ENCODE peak calls at places on chromosome 2, in six cellular contexts. One of them, this sample, is unnamed.

GRCh38 chr2:145075454-145076062 is 555.6 kb upstream of the ZEB2 start:
- DNase-seq in GM12864: no peak
- DNase-seq in right atrium auricular region: no peak
- DNase-seq in BJ: no peak
- DNase-seq in IMR-90: no peak
- DNase-seq in tibial artery: no peak
- DNase-seq in this sample: no peak

GRCh38 chr2:71066856-71067255 is 1.6 kb upstream of the NAGK start:
- DNase-seq in IMR-90: no peak
- DNase-seq in tibial artery: no peak
- DNase-seq in GM12864: no peak
- DNase-seq in right atrium auricular region: no peak
- DNase-seq in BJ: no peak
- DNase-seq in this sample: no peak

GRCh38 chr2:226699321-226699720 is 100.3 kb downstream of the IRS1 start:
- DNase-seq in BJ: no peak
- DNase-seq in GM12864: no peak
- DNase-seq in IMR-90: peak
- DNase-seq in right atrium auricular region: peak
- DNase-seq in tibial artery: peak
- DNase-seq in this sample: no peak

GRCh38 chr2:119387381-119388129 is 20.8 kb downstream of the DBI start:
- DNase-seq in tibial artery: peak
- DNase-seq in GM12864: no peak
- DNase-seq in IMR-90: peak
- DNase-seq in BJ: no peak
- DNase-seq in right atrium auricular region: peak
- DNase-seq in this sample: no peak

GRCh38 chr2:37326866-37327634 is 2.4 kb upstream of the PRKD3 start:
- DNase-seq in IMR-90: no peak
- DNase-seq in BJ: no peak
- DNase-seq in right atrium auricular region: no peak
- DNase-seq in tibial artery: no peak
- DNase-seq in GM12864: no peak
- DNase-seq in this sample: no peak

GRCh38 chr2:11663427-11663826 is 6.6 kb downstream of the NTSR2 start:
- DNase-seq in tibial artery: no peak
- DNase-seq in GM12864: no peak
- DNase-seq in BJ: no peak
- DNase-seq in IMR-90: peak
- DNase-seq in right atrium auricular region: no peak
- DNase-seq in this sample: no peak

GRCh38 chr2:223601932-223602676 is at the start of gene SCG2:
- DNase-seq in GM12864: no peak
- DNase-seq in BJ: no peak
- DNase-seq in IMR-90: peak
- DNase-seq in right atrium auricular region: peak
- DNase-seq in tibial artery: peak
- DNase-seq in this sample: peak

GRCh38 chr2:101501443-101501842 is 26.5 kb upstream of the RFX8 start:
- DNase-seq in IMR-90: peak
- DNase-seq in tibial artery: no peak
- DNase-seq in BJ: no peak
- DNase-seq in GM12864: no peak
- DNase-seq in right atrium auricular region: no peak
- DNase-seq in this sample: no peak

GRCh38 chr2:20381457-20381856 is 30.8 kb upstream of the PUM2 start:
- DNase-seq in IMR-90: peak
- DNase-seq in right atrium auricular region: no peak
- DNase-seq in GM12864: no peak
- DNase-seq in tibial artery: no peak
- DNase-seq in BJ: no peak
- DNase-seq in this sample: peak

GRCh38 chr2:129709030-129709955 is 270.2 kb upstream of the RAB6C start:
- DNase-seq in GM12864: no peak
- DNase-seq in BJ: no peak
- DNase-seq in right atrium auricular region: no peak
- DNase-seq in IMR-90: no peak
- DNase-seq in tibial artery: no peak
- DNase-seq in this sample: no peak

GRCh38 chr2:22902662-22903165 is 482.3 kb upstream of the KLHL29 start:
- DNase-seq in tibial artery: no peak
- DNase-seq in GM12864: no peak
- DNase-seq in IMR-90: no peak
- DNase-seq in right atrium auricular region: no peak
- DNase-seq in BJ: no peak
- DNase-seq in this sample: no peak

GRCh38 chr2:22903616-22904015 is 481.4 kb upstream of the KLHL29 start:
- DNase-seq in BJ: no peak
- DNase-seq in IMR-90: no peak
- DNase-seq in right atrium auricular region: no peak
- DNase-seq in tibial artery: no peak
- DNase-seq in GM12864: no peak
- DNase-seq in this sample: no peak

GRCh38 chr2:22907330-22907729 is 477.6 kb upstream of the KLHL29 start:
- DNase-seq in IMR-90: no peak
- DNase-seq in tibial artery: no peak
- DNase-seq in GM12864: no peak
- DNase-seq in BJ: no peak
- DNase-seq in right atrium auricular region: no peak
- DNase-seq in this sample: peak

GRCh38 chr2:22901471-22901870 is 483.5 kb upstream of the KLHL29 start:
- DNase-seq in tibial artery: no peak
- DNase-seq in GM12864: no peak
- DNase-seq in BJ: no peak
- DNase-seq in IMR-90: no peak
- DNase-seq in right atrium auricular region: no peak
- DNase-seq in this sample: no peak

GRCh38 chr2:22904126-22904684 is 480.8 kb upstream of the KLHL29 start:
- DNase-seq in tibial artery: no peak
- DNase-seq in right atrium auricular region: no peak
- DNase-seq in BJ: no peak
- DNase-seq in GM12864: no peak
- DNase-seq in IMR-90: no peak
- DNase-seq in this sample: no peak
- TF ChIP-seq CTCF in tibial artery: peak
- TF ChIP-seq CTCF in right atrium auricular region: peak
- TF ChIP-seq CTCF in BJ: peak
- TF ChIP-seq CTCF in GM12864: peak
- TF ChIP-seq CTCF in IMR-90: peak
- TF ChIP-seq CTCF in this sample: peak

DNA sequence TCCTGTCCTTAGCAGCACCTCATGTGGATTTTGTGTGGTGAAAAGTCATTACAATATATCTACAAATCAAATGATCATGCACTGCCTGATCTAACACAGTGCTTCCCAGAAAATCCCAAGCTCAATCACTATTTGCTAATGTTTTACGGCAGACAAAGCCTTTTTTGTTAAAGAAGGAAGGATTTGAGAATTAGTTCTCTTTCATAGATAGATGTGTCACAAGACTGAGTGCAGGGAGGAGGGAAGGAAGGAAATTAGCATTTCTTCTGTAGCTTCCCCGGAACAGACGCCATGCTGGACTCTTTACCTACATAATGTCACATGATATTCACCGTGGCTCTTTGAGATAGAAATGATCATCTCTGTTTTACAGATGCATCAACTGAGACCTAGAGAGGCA is 203.1 kb downstream of the ALK start:
- DNase-seq in IMR-90: no peak
- DNase-seq in tibial artery: no peak
- DNase-seq in BJ: no peak
- DNase-seq in right atrium auricular region: no peak
- DNase-seq in GM12864: no peak
- DNase-seq in this sample: no peak
- H3K4me3 ChIP-seq in IMR-90: no peak
- H3K4me3 ChIP-seq in tibial artery: no peak
- H3K4me3 ChIP-seq in BJ: no peak
- H3K4me3 ChIP-seq in right atrium auricular region: no peak
- H3K4me3 ChIP-seq in GM12864: no peak
- H3K4me3 ChIP-seq in this sample: no peak

DNA sequence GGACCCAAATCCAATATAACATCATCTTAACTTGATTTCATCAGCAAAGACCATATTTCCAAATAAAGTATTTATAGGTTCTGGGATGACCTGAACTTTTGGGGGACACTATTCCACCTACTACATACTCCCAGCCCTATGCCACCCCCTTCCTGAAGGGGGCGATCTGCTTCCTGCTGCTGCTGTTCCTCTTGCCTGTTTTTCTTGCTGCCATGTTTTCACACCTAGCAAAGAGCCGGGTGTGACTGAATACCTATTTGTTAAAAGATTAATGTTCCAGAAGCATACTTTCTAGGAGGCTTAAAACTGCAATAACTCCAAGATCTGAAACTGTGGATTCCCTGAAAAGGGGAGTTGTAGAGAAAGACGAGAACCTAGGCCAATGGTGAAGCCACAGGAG is 89.7 kb downstream of the ICOS start:
- DNase-seq in IMR-90: no peak
- DNase-seq in BJ: no peak
- DNase-seq in right atrium auricular region: no peak
- DNase-seq in GM12864: no peak
- DNase-seq in tibial artery: no peak
- DNase-seq in this sample: no peak
- TF ChIP-seq CTCF in IMR-90: no peak
- TF ChIP-seq CTCF in BJ: peak
- TF ChIP-seq CTCF in right atrium auricular region: no peak
- TF ChIP-seq CTCF in GM12864: peak
- TF ChIP-seq CTCF in tibial artery: no peak
- TF ChIP-seq CTCF in this sample: peak

GRCh38 chr2:51032748-51033355 is 920 bp upstream of the NRXN1 start:
- DNase-seq in GM12864: no peak
- DNase-seq in right atrium auricular region: no peak
- DNase-seq in tibial artery: no peak
- DNase-seq in BJ: no peak
- DNase-seq in IMR-90: no peak
- DNase-seq in this sample: no peak
- H3K4me3 ChIP-seq in GM12864: no peak
- H3K4me3 ChIP-seq in right atrium auricular region: no peak
- H3K4me3 ChIP-seq in tibial artery: no peak
- H3K4me3 ChIP-seq in BJ: no peak
- H3K4me3 ChIP-seq in IMR-90: no peak
- H3K4me3 ChIP-seq in this sample: no peak

GRCh38 chr2:51329512-51329911 is 297.6 kb upstream of the NRXN1 start:
- DNase-seq in tibial artery: no peak
- DNase-seq in right atrium auricular region: no peak
- DNase-seq in BJ: no peak
- DNase-seq in IMR-90: peak
- DNase-seq in GM12864: no peak
- DNase-seq in this sample: no peak

DNA sequence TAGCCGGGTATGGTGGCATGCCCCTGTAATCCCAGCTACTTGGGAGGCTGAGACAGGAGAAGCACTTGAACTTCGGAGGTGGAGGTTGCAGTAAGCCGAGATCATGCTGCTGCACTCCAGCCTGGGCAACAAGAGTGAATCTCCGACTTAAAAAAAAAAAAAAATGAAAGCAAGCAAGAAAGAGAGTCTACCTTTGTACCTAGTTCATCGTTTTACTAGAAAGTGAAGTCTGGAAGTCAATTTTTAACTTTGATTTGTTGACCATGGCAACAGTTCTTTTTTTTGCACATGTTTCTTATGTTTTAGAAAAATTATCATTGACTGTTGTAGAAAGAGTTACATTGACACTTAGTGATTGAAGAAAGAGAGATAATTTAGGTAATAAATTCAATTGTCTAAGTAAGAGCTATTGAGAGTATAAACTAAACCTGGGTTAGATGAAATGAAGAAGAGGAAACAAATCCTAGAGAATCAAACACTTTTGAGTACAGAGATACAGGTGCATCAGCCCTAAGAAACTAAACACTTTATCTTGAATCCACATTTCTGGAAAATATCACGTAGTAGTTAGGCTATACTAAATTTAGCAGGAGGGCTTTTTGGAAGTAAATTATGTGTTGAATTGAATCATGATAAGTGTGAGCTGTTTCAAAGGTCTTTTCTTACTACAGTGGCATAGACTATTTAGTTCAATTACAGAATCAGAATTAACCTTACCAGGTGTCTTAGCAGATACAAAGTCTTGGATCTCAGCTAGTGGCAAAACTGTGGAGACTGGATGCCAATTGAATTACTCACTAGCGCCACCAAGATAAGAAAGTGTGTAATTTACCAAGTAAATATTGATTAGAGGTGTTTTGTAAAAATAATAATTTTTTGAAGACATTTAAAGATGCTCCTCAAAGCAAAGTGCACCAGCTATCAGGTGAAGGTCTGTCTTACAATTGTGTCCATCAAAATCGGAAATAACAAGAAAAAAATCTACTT is 303.4 kb upstream of the NRXN1 start:
- DNase-seq in right atrium auricular region: no peak
- DNase-seq in IMR-90: no peak
- DNase-seq in BJ: no peak
- DNase-seq in tibial artery: no peak
- DNase-seq in GM12864: no peak
- DNase-seq in this sample: no peak
- TF ChIP-seq CTCF in right atrium auricular region: no peak
- TF ChIP-seq CTCF in IMR-90: no peak
- TF ChIP-seq CTCF in BJ: no peak
- TF ChIP-seq CTCF in tibial artery: no peak
- TF ChIP-seq CTCF in GM12864: no peak
- TF ChIP-seq CTCF in this sample: no peak

This sample was measured in LNCaP clone FGC.